ENCODE peak calls at places on chromosome 5, in five cellular contexts. T is sigmoid colon, A is tibial artery, G is HFFc6, Y is amniotic stem cell. B is an unnamed sample.

GRCh38 chr5:96432245-96433065 is 593 bp downstream of the PCSK1 start:
- DNase-seq in T (no peak), A (peak; percentile 62), G (no peak), Y (no peak), B (peak; percentile 77)

GRCh38 chr5:179806250-179807045 is at the start of gene MGAT4B:
- DNase-seq in T (peak; percentile 86), A (peak; percentile 89), G (peak; percentile 48), Y (peak; percentile 36), B (peak; percentile 87)

GRCh38 chr5:169580964-169581363 is 2.6 kb upstream of the SPDL1 start:
- DNase-seq in T (no peak), A (no peak), G (no peak), Y (no peak), B (no peak)

GRCh38 chr5:12794476-12795332 is 890.5 kb upstream of the CTNND2 start:
- DNase-seq in T (no peak), A (no peak), G (no peak), Y (no peak), B (no peak)

GRCh38 chr5:176438959-176439757 is 9.0 kb upstream of the FAF2 start:
- DNase-seq in T (no peak), A (no peak), G (peak; percentile 63), Y (no peak), B (peak; percentile 85)

GRCh38 chr5:6722015-6722414 is 8.8 kb downstream of the TENT4A start:
- DNase-seq in T (no peak), A (peak; percentile 64), G (no peak), Y (no peak), B (no peak)

GRCh38 chr5:6717687-6718086 is 4.5 kb downstream of the TENT4A start:
- DNase-seq in T (no peak), A (no peak), G (no peak), Y (no peak), B (no peak)

GRCh38 chr5:80140496-80140895 is 105.3 kb downstream of the THBS4 start:
- DNase-seq in T (no peak), A (no peak), G (no peak), Y (no peak), B (no peak)

GRCh38 chr5:658103-658502 is 35.0 kb downstream of the TPPP start:
- DNase-seq in T (peak; percentile 52), A (no peak), G (no peak), Y (no peak), B (no peak)

GRCh38 chr5:147860641-147861025 is 17.9 kb upstream of the SCGB3A2 start:
- DNase-seq in T (no peak), A (no peak), G (no peak), Y (no peak), B (no peak)

GRCh38 chr5:132877938-132878337 is 4.5 kb downstream of the LEAP2 start:
- DNase-seq in T (no peak), A (no peak), G (peak; percentile 43), Y (no peak), B (no peak)

GRCh38 chr5:96997265-96997859 is 61.5 kb downstream of the LNPEP start:
- DNase-seq in T (no peak), A (no peak), G (peak; percentile 48), Y (no peak), B (no peak)

GRCh38 chr5:157613385-157614245 is 38.0 kb upstream of the ADAM19 start:
- DNase-seq in T (no peak), A (no peak), G (no peak), Y (no peak), B (no peak)

GRCh38 chr5:121273818-121274433 is 577.8 kb upstream of the FTMT start:
- DNase-seq in T (no peak), A (no peak), G (peak; percentile 1), Y (peak; percentile 83), B (peak; percentile 82)

GRCh38 chr5:72363146-72363802 is 43.1 kb downstream of the PTCD2 start:
- DNase-seq in T (no peak), A (no peak), G (peak; percentile 71), Y (peak; percentile 34), B (peak; percentile 49)

GRCh38 chr5:110932755-110933488 is 138.6 kb upstream of the TSLP start:
- DNase-seq in T (no peak), A (no peak), G (no peak), Y (no peak), B (no peak)

B was measured in MG63.